ENCODE peak calls at places on chromosomes 1 and 21, in four cellular contexts. Z is psoas muscle, Q is glutamatergic neuron, V is type B pancreatic cell. D is an unnamed sample.

GRCh38 chr1:10399487-10399917 is 638 bp downstream of the PGD start:
- DNase-seq in Z (no peak), Q (peak; percentile 42), V (peak; percentile 69), D (no peak)

GRCh38 chr1:215970406-215970805 is 403.3 kb downstream of the KCTD3 start:
- DNase-seq in Z (no peak), Q (no peak), V (no peak), D (no peak)

GRCh38 chr1:79128726-79129125 is 122.2 kb upstream of the ADGRL4 start:
- DNase-seq in Z (no peak), Q (no peak), V (no peak), D (no peak)

GRCh38 chr1:26538480-26539412 is 9.2 kb downstream of the RPS6KA1 start:
- DNase-seq in Z (no peak), Q (peak; percentile 41), V (no peak), D (no peak)

GRCh38 chr1:41533731-41534080 is 49.2 kb upstream of the EDN2 start:
- DNase-seq in Z (no peak), Q (no peak), V (no peak), D (no peak)

GRCh38 chr21:25911730-25912401 is 177.1 kb downstream of the GABPA start:
- DNase-seq in Z (no peak), Q (no peak), V (no peak), D (no peak)

GRCh38 chr1:64881281-64881680 is 85.1 kb downstream of the JAK1 start:
- DNase-seq in Z (no peak), Q (no peak), V (no peak), D (no peak)

GRCh38 chr1:156999596-157000320 is 45.8 kb downstream of the ARHGEF11 start:
- DNase-seq in Z (no peak), Q (no peak), V (no peak), D (no peak)

GRCh38 chr1:171740987-171741871 is 636 bp downstream of the VAMP4 start:
- DNase-seq in Z (peak; percentile 69), Q (peak; percentile 29), V (no peak), D (no peak)
- TF ChIP-seq CTCF in Z (no peak), Q (peak; percentile 22), V (peak; percentile 45), D (no peak)

GRCh38 chr1:205588691-205589445 is 42.9 kb downstream of the ELK4 start:
- DNase-seq in Z (peak; percentile 50), Q (no peak), V (peak; percentile 69), D (no peak)
- TF ChIP-seq CTCF in Z (peak; percentile 19), Q (no peak), V (peak; percentile 51), D (peak; percentile 43)

GRCh38 chr1:28642847-28643635 is at the start of gene TAF12:
- DNase-seq in Z (peak; percentile 96), Q (peak; percentile 92), V (peak; percentile 90), D (peak; percentile 96)
- TF ChIP-seq CTCF in Z (peak; percentile 22), Q (peak; percentile 40), V (peak; percentile 28), D (peak; percentile 43)

GRCh38 chr1:160045653-160046052 is 13.9 kb upstream of the PIGM start:
- DNase-seq in Z (no peak), Q (no peak), V (no peak), D (no peak)
- TF ChIP-seq CTCF in Z (no peak), Q (no peak), V (no peak), D (no peak)

GRCh38 chr1:231707407-231707806 is 80.8 kb downstream of the DISC1 start:
- DNase-seq in Z (no peak), Q (no peak), V (no peak), D (no peak)
- TF ChIP-seq CTCF in Z (no peak), Q (no peak), V (no peak), D (no peak)

GRCh38 chr1:52420713-52421112 is 16.3 kb downstream of the PRPF38A start:
- DNase-seq in Z (no peak), Q (no peak), V (no peak), D (no peak)
- TF ChIP-seq CTCF in Z (no peak), Q (no peak), V (no peak), D (no peak)

DNA sequence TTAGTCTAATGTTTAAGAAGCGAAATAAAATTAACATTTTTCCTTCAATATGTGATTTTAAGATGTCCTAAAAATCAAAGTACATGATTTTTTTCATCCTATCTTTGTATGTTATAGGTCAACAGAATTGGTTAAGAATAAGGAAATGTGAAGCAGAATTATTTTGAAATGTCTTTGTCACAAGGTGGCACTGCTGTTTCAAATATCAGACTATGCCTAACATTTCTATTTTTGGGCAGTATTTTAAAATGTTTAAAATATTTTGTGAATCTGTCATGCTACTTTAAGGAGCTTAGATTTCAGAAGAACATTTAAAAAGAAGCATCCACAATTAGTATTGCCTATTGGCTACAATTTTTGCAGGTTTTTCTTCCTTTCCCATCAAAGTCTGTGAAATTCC is 38.7 kb downstream of the AMY1C start:
- DNase-seq in Z (no peak), Q (no peak), V (no peak), D (no peak)
- TF ChIP-seq CTCF in Z (peak; percentile 29), Q (no peak), V (peak; percentile 72), D (peak; percentile 47)

GRCh38 chr1:115189814-115190541 is 100.7 kb upstream of the TSPAN2 start:
- DNase-seq in Z (no peak), Q (no peak), V (no peak), D (no peak)

GRCh38 chr1:115190766-115191165 is 101.5 kb upstream of the TSPAN2 start:
- DNase-seq in Z (no peak), Q (no peak), V (no peak), D (no peak)

GRCh38 chr1:115186871-115187270 is 97.6 kb upstream of the TSPAN2 start:
- DNase-seq in Z (no peak), Q (no peak), V (no peak), D (no peak)

GRCh38 chr1:115191691-115192090 is 102.4 kb upstream of the TSPAN2 start:
- DNase-seq in Z (no peak), Q (no peak), V (no peak), D (no peak)

GRCh38 chr1:115188680-115189395 is 99.5 kb upstream of the TSPAN2 start:
- DNase-seq in Z (no peak), Q (no peak), V (no peak), D (no peak)
- TF ChIP-seq CTCF in Z (no peak), Q (no peak), V (no peak), D (no peak)

D was measured in osteocyte.